ENCODE peak calls at places on chromosomes 12 and 14, in eight cellular contexts. H is body of pancreas, S is right atrium auricular region, D is thoracic aorta, B is tibial artery, N is Peyer's patch, G is testis, U is lower lobe of right lung. P is an unnamed sample. For H3K4me1, the result is how much of the 10 kb centered on the place peaks cover.

GRCh38 chr12:67754933-67755697 is 106.6 kb downstream of the DYRK2 start:
- DNase-seq in H (peak), U (no peak), D (no peak), N (no peak), B (no peak), G (no peak), S (peak), P (no peak)

GRCh38 chr14:80216818-80217217 is 5.5 kb upstream of the DIO2 start:
- DNase-seq in S (no peak), U (no peak), N (no peak), D (no peak), G (no peak), H (no peak), B (no peak), P (no peak)

GRCh38 chr14:99758121-99758871 is 34.9 kb upstream of the EML1 start:
- DNase-seq in S (no peak), H (no peak), U (no peak), D (no peak), N (peak), B (peak), G (no peak), P (no peak)

GRCh38 chr14:22570132-22570949 is 18.7 kb downstream of the DAD1 start:
- DNase-seq in S (peak), G (peak), U (no peak), B (peak), N (no peak), D (no peak), H (peak), P (peak)

GRCh38 chr12:71710276-71711125 is 24.6 kb downstream of the TMEM19 start:
- DNase-seq in B (no peak), N (no peak), H (no peak), S (no peak), D (no peak), G (no peak), U (no peak), P (no peak)

GRCh38 chr12:54383041-54383609 is 1.4 kb downstream of the ZNF385A start:
- DNase-seq in H (no peak), D (no peak), S (no peak), N (no peak), B (no peak), G (no peak), U (no peak), P (no peak)

GRCh38 chr14:99121027-99121875 is 150.7 kb downstream of the BCL11B start:
- DNase-seq in G (no peak), H (no peak), D (no peak), U (no peak), N (no peak), S (peak), B (no peak), P (peak)

GRCh38 chr12:51189790-51190355 is 16.9 kb upstream of the TFCP2 start:
- DNase-seq in H (no peak), D (no peak), B (no peak), N (no peak), U (no peak), G (no peak), S (no peak), P (no peak)

GRCh38 chr14:77529213-77529612 is 30.6 kb upstream of the ISM2 start:
- DNase-seq in B (no peak), N (no peak), S (no peak), G (no peak), U (no peak), H (no peak), D (no peak), P (no peak)

GRCh38 chr14:60777856-60778578 is 43.5 kb downstream of the MNAT1 start:
- DNase-seq in S (no peak), G (no peak), H (no peak), U (no peak), B (no peak), N (no peak), D (no peak), P (no peak)

GRCh38 chr12:52280319-52280795 is 5.9 kb downstream of the KRT86 start:
- DNase-seq in G (no peak), B (peak), S (peak), H (peak), N (no peak), U (peak), D (peak), P (peak)

DNA sequence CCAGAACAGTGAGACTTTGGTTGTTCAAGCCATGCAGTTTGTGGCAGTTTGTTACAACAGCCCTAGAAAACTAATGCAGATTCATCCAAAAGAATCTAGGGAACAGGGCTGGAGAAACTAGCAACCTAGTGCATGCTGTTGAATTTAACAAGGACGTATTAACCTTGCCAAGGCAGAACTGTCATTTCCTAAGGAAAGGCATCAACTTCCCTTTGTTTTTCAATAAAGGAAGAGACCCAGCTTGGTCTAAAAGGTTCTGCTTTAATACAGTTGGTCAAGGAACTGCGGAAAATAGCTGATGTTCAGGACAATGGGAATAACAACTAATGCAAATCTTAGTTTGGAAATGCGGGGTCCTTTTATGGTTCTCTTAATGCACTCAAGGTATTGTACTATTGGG is 11.5 kb downstream of the AK7 start:
- DNase-seq in H (no peak), S (no peak), U (no peak), N (no peak), G (no peak), B (no peak), D (no peak), P (no peak)
- H3K4me1 ChIP-seq in H (under half), S (under half), U (under half), N (under half), G (under half), B (under half), D (under half), P (under half)

GRCh38 chr14:36656769-36657408 is 4.8 kb upstream of the PAX9 start:
- DNase-seq in U (no peak), B (no peak), D (no peak), S (no peak), G (no peak), N (no peak), H (no peak), P (no peak)
- H3K4me3 ChIP-seq in U (peak), B (peak), D (peak), S (peak), G (no peak), N (no peak), H (no peak), P (peak)

DNA sequence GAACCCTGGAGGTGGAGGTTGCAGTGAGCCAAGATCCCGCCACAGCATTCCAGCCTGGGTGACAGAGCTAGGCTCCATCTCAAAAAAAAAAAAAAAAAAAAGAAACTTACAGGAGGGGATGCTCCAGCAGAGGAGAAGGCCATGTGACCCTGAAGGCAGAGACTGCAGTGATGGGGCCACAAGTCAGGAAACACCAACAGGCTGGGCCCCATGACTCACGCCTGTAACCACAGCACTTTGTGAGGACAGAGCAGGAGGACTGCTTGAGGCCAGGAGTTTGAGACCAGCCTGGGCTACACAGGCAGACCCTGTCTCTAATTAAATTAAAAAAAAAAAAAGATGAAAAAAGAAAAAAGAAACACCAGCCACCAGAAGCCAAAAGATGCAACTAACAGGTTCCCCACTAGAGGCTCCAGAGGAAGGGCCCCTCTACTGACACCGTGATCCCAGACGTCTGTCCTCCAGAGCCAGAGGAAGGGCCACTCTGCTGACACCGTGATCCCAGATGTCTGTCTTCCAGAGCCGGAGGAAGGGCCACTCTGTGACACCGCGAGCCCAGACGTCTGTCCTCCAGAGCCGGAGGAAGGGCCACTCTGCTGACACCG is 9.1 kb upstream of the GLT1D1 start:
- DNase-seq in S (no peak), G (no peak), N (no peak), B (no peak), U (peak), H (no peak), D (no peak), P (no peak)
- TF ChIP-seq CTCF in S (no peak), G (peak), N (no peak), B (no peak), U (no peak), H (no peak), D (no peak), P (no peak)

GRCh38 chr12:45477526-45477925 is 252.0 kb upstream of the ARID2 start:
- DNase-seq in H (no peak), S (no peak), N (no peak), B (no peak), G (no peak), D (no peak), U (no peak), P (no peak)

GRCh38 chr12:45473636-45474035 is 255.9 kb upstream of the ARID2 start:
- DNase-seq in N (no peak), B (no peak), U (no peak), S (no peak), D (no peak), G (no peak), H (no peak), P (no peak)

GRCh38 chr12:45475594-45475993 is 253.9 kb upstream of the ARID2 start:
- DNase-seq in G (no peak), U (no peak), S (no peak), N (no peak), H (no peak), D (no peak), B (no peak), P (no peak)

GRCh38 chr12:45483571-45483970 is 245.9 kb upstream of the ARID2 start:
- DNase-seq in G (peak), N (no peak), S (peak), H (peak), U (no peak), D (peak), B (peak), P (peak)

GRCh38 chr12:45478931-45479330 is 250.6 kb upstream of the ARID2 start:
- DNase-seq in U (no peak), B (no peak), D (no peak), G (no peak), N (no peak), S (no peak), H (no peak), P (no peak)
- H3K4me1 ChIP-seq in U (under half), B (under half), D (under half), G (under half), N (under half), S (under half), H (under half), P (under half)

P was measured in breast epithelium.